ENCODE peak calls at places on chromosomes 3 and 15, in seven cellular contexts. M is A549, W is uterus, B is ovary, A is K562, U is body of pancreas, K is Caco-2. I is an unnamed sample. For H3K4me1, the result is how much of the 10 kb centered on the place peaks cover.

GRCh38 chr3:14481018-14481645 is 59.0 kb downstream of the GRIP2 start:
- DNase-seq in M (no peak), W (no peak), B (no peak), A (no peak), U (no peak), K (no peak), I (no peak)

GRCh38 chr3:133910422-133910821 is 14.7 kb upstream of the RAB6B start:
- DNase-seq in M (no peak), W (no peak), B (no peak), A (peak), U (no peak), K (no peak), I (no peak)

GRCh38 chr3:172512363-172512762 is 10.9 kb downstream of the TNFSF10 start:
- DNase-seq in M (no peak), W (no peak), B (no peak), A (no peak), U (no peak), K (no peak), I (peak)

GRCh38 chr15:57387011-57387410 is 10.7 kb downstream of the CGNL1 start:
- DNase-seq in M (no peak), W (no peak), B (no peak), A (no peak), U (no peak), K (no peak), I (no peak)

GRCh38 chr3:46918634-46919033 is 41.1 kb downstream of the PTH1R start:
- DNase-seq in M (no peak), W (no peak), B (no peak), A (no peak), U (no peak), K (no peak), I (peak)

GRCh38 chr3:99857278-99857677 is 39.6 kb downstream of the CMSS1 start:
- DNase-seq in M (no peak), W (no peak), B (no peak), A (no peak), U (no peak), K (no peak), I (no peak)

GRCh38 chr15:69643971-69644370 is 191.4 kb downstream of the RPLP1 start:
- DNase-seq in M (no peak), W (no peak), B (no peak), A (no peak), U (no peak), K (no peak), I (no peak)

GRCh38 chr3:20185364-20185732 is 658 bp downstream of the SGO1 start:
- DNase-seq in M (no peak), W (no peak), B (no peak), A (no peak), U (no peak), K (peak), I (no peak)

GRCh38 chr15:99578809-99579208 is 13.0 kb downstream of the MEF2A start:
- DNase-seq in M (no peak), W (no peak), B (no peak), A (no peak), U (no peak), K (no peak), I (no peak)

GRCh38 chr3:127799476-127800222 is 22.7 kb downstream of the MGLL start:
- DNase-seq in M (no peak), W (no peak), B (no peak), A (no peak), U (no peak), K (no peak), I (peak)

GRCh38 chr3:195005759-195006555 is 265.0 kb downstream of the XXYLT1 start:
- DNase-seq in M (no peak), W (no peak), B (peak), A (no peak), U (no peak), K (no peak), I (peak)

GRCh38 chr15:47517737-47518136 is 199.6 kb upstream of the SEMA6D start:
- DNase-seq in M (no peak), W (no peak), B (no peak), A (no peak), U (no peak), K (no peak), I (peak)

GRCh38 chr15:41746802-41747201 is 27.5 kb upstream of the MAPKBP1 start:
- DNase-seq in M (no peak), W (no peak), B (no peak), A (no peak), U (no peak), K (no peak), I (no peak)

GRCh38 chr15:38896652-38897051 is 332.0 kb upstream of the RASGRP1 start:
- DNase-seq in M (no peak), W (no peak), B (no peak), A (no peak), U (no peak), K (no peak), I (no peak)

GRCh38 chr15:90735929-90736328 is 18.8 kb downstream of the BLM start:
- DNase-seq in M (no peak), W (no peak), B (no peak), A (no peak), U (no peak), K (no peak), I (no peak)

GRCh38 chr3:47612879-47613278 is 34.2 kb upstream of the CSPG5 start:
- DNase-seq in M (no peak), W (no peak), B (no peak), A (no peak), U (no peak), K (no peak), I (no peak)

GRCh38 chr15:70470556-70471191 is 292.7 kb downstream of the UACA start:
- DNase-seq in M (no peak), W (no peak), B (no peak), A (no peak), U (no peak), K (no peak), I (no peak)

GRCh38 chr3:129614927-129615363 is 8.5 kb upstream of the PLXND1 start:
- DNase-seq in M (no peak), W (no peak), B (peak), A (peak), U (peak), K (no peak), I (no peak)

DNA sequence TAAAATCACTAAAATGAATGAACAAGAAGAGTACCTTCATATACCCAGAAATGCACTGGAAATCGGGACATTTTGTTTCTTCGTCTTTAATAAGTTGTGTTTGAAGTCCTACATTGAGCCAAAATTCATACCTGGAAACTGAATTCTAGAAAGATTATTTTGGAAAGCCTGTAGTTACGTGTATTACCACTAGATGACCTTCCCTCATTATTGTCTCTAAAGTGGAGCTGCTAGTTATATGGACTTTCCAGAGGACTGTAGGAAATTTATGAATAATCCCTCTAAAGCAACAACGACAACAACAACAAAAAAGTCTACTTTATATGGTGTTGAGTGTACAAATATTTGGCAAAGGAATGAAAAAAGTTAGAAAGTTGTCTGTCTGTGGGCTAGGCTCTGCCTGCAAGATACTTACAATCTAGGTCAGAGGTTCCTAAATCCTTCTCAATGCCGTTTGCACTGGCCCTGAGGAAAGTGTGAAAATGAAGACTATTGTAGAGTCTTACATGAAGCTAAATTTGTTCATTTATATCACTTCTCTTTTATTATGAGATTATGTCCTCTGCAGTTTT is 234.8 kb upstream of the NR2E3 start:
- DNase-seq in M (peak), W (no peak), B (no peak), A (no peak), U (no peak), K (no peak), I (no peak)
- TF ChIP-seq CTCF in M (peak), W (peak), B (no peak), A (peak), U (peak), K (peak), I (peak)

GRCh38 chr3:15636028-15636709 is 34.6 kb downstream of the BTD start:
- DNase-seq in M (peak), W (peak), B (no peak), A (no peak), U (no peak), K (no peak), I (no peak)

GRCh38 chr3:15634671-15635661 is 33.4 kb downstream of the BTD start:
- DNase-seq in M (no peak), W (peak), B (peak), A (no peak), U (no peak), K (no peak), I (no peak)

GRCh38 chr3:15638891-15639262 is 37.3 kb downstream of the BTD start:
- DNase-seq in M (no peak), W (no peak), B (no peak), A (no peak), U (no peak), K (no peak), I (no peak)

GRCh38 chr3:15638193-15638890 is 36.8 kb downstream of the BTD start:
- DNase-seq in M (no peak), W (no peak), B (no peak), A (no peak), U (no peak), K (no peak), I (no peak)

GRCh38 chr3:15637131-15637951 is 35.8 kb downstream of the BTD start:
- DNase-seq in M (no peak), W (no peak), B (no peak), A (no peak), U (no peak), K (no peak), I (no peak)
- H3K4me3 ChIP-seq in M (no peak), W (no peak), B (no peak), A (no peak), U (no peak), K (no peak), I (no peak)

DNA sequence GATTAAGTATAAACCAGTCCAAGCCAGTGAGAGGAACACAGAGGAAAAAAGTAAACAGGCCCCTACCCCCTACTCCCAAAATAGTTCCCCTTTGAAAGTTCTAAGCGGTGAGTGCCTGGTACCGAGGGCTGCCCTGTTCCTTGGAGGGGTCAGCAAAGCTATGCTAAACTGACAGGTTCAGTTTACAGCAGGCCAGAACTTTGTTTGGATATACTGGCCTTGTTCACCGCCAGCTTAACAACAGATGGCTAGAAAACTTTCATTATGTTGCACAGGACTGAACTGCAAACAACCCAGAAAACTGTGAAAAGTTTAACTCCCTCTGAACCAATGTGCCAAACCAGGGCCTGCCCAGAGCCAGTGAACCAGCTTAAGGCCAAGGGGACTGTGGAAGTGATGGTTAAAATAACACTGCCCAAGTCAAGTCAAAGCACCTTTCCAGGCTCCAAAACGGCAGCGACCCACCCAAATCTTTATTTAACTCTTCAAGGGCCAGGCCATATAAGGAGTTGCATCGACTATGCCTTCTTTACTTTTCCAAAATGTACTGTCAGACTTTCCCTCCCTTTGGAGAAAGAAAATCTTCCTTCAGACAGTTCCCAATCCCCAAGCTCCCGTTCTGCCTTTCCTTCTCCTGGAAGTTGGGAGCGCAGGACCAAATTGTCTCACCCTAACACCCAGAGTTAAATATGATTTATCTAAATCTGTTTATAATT is 448.0 kb downstream of the FOXP1 start:
- DNase-seq in M (no peak), W (no peak), B (peak), A (no peak), U (peak), K (peak), I (no peak)
- H3K4me1 ChIP-seq in M (under half), W (under half), B (under half), A (under half), U (half or more), K (half or more), I (under half)

DNA sequence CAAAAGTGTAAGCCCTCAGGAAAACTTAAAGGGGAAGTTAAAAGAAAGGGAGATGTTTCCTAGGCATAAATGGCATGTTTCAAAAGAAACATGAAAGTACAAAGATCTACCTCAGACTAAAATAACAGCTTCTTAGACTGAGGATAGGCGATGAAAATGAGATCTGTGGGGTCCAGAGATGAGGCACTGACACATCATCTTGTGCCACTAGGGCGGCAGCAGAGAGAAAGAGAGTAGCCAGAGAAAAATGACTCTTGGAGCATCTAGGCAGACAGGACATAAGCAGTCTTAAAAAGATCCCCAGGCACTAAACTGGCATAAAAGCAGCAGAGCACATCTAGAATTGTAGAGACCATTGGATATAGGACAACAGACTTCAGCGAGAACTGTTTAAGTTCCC is 42.5 kb upstream of the RFX7 start:
- DNase-seq in M (no peak), W (no peak), B (no peak), A (no peak), U (no peak), K (peak), I (no peak)
- TF ChIP-seq CTCF in M (peak), W (no peak), B (no peak), A (peak), U (no peak), K (peak), I (no peak)

GRCh38 chr3:115513411-115513800 is 109.9 kb upstream of the GAP43 start:
- DNase-seq in M (no peak), W (no peak), B (no peak), A (no peak), U (no peak), K (no peak), I (no peak)
- H3K4me3 ChIP-seq in M (peak), W (peak), B (no peak), A (no peak), U (peak), K (no peak), I (peak)

GRCh38 chr15:45858491-45858890 is 223.7 kb downstream of the SQOR start:
- DNase-seq in M (no peak), W (no peak), B (no peak), A (no peak), U (no peak), K (no peak), I (no peak)
- H3K4me1 ChIP-seq in M (under half), W (under half), B (under half), A (under half), U (under half), K (under half), I (under half)

GRCh38 chr15:40474581-40474980 is 3.8 kb downstream of the CHST14 start:
- DNase-seq in M (no peak), W (no peak), B (no peak), A (no peak), U (no peak), K (no peak), I (no peak)

GRCh38 chr15:40470423-40471104 is at the start of gene CHST14:
- DNase-seq in M (peak), W (peak), B (peak), A (no peak), U (peak), K (peak), I (peak)

GRCh38 chr15:40471105-40471777 is 457 bp downstream of the CHST14 start:
- DNase-seq in M (no peak), W (no peak), B (peak), A (peak), U (no peak), K (no peak), I (peak)

GRCh38 chr15:40471778-40472130 is 970 bp downstream of the CHST14 start:
- DNase-seq in M (no peak), W (no peak), B (no peak), A (no peak), U (peak), K (peak), I (no peak)

GRCh38 chr15:40472171-40472727 is 1.5 kb downstream of the CHST14 start:
- DNase-seq in M (no peak), W (no peak), B (no peak), A (no peak), U (no peak), K (no peak), I (no peak)
- TF ChIP-seq CTCF in M (no peak), W (no peak), B (no peak), A (no peak), U (no peak), K (no peak), I (no peak)

I was measured in tibial artery.